ENCODE peak calls at places on chromosomes 16 and 17, in four cellular contexts. One of them, this sample, is unnamed.

GRCh38 chr17:57357392-57357784 is 101.1 kb downstream of the MSI2 start:
- DNase-seq in cardiac fibroblast: no peak
- DNase-seq in Peyer's patch: peak; percentile 31
- DNase-seq in IMR-90: no peak
- DNase-seq in this sample: no peak

GRCh38 chr16:85528528-85529387 is 84.4 kb upstream of the GSE1 start:
- DNase-seq in cardiac fibroblast: no peak
- DNase-seq in Peyer's patch: no peak
- DNase-seq in IMR-90: no peak
- DNase-seq in this sample: no peak

GRCh38 chr16:29779474-29779873 is 1.4 kb downstream of the ZG16 start:
- DNase-seq in cardiac fibroblast: peak; percentile 4
- DNase-seq in Peyer's patch: no peak
- DNase-seq in IMR-90: no peak
- DNase-seq in this sample: no peak

GRCh38 chr17:79114455-79115301 is 40.1 kb downstream of the ENGASE start:
- DNase-seq in cardiac fibroblast: peak; percentile 9
- DNase-seq in Peyer's patch: peak; percentile 77
- DNase-seq in IMR-90: no peak
- DNase-seq in this sample: no peak

GRCh38 chr17:74212913-74213791 is at the start of gene TTYH2:
- DNase-seq in cardiac fibroblast: peak; percentile 92
- DNase-seq in Peyer's patch: peak; percentile 89
- DNase-seq in IMR-90: peak; percentile 82
- DNase-seq in this sample: peak; percentile 84

GRCh38 chr16:51538707-51539604 is 387.9 kb upstream of the SALL1 start:
- DNase-seq in cardiac fibroblast: peak; percentile 76
- DNase-seq in Peyer's patch: no peak
- DNase-seq in IMR-90: peak; percentile 92
- DNase-seq in this sample: peak; percentile 94

GRCh38 chr16:62036807-62037135 is 533 bp upstream of the CDH8 start:
- DNase-seq in cardiac fibroblast: no peak
- DNase-seq in Peyer's patch: no peak
- DNase-seq in IMR-90: no peak
- DNase-seq in this sample: no peak

GRCh38 chr17:74435775-74436359 is 4.0 kb downstream of the GPRC5C start:
- DNase-seq in cardiac fibroblast: no peak
- DNase-seq in Peyer's patch: no peak
- DNase-seq in IMR-90: no peak
- DNase-seq in this sample: no peak

GRCh38 chr16:81313731-81314602 is 795 bp upstream of the GAN start:
- DNase-seq in cardiac fibroblast: peak; percentile 12
- DNase-seq in Peyer's patch: no peak
- DNase-seq in IMR-90: no peak
- DNase-seq in this sample: peak; percentile 15

GRCh38 chr17:77096570-77097214 is 44.1 kb upstream of the SEC14L1 start:
- DNase-seq in cardiac fibroblast: peak; percentile 81
- DNase-seq in Peyer's patch: no peak
- DNase-seq in IMR-90: peak; percentile 73
- DNase-seq in this sample: peak; percentile 66

GRCh38 chr16:88951989-88952388 is 25.0 kb downstream of the CBFA2T3 start:
- DNase-seq in cardiac fibroblast: no peak
- DNase-seq in Peyer's patch: no peak
- DNase-seq in IMR-90: no peak
- DNase-seq in this sample: no peak
- TF ChIP-seq CTCF in cardiac fibroblast: no peak
- TF ChIP-seq CTCF in Peyer's patch: no peak
- TF ChIP-seq CTCF in IMR-90: no peak
- TF ChIP-seq CTCF in this sample: no peak

DNA sequence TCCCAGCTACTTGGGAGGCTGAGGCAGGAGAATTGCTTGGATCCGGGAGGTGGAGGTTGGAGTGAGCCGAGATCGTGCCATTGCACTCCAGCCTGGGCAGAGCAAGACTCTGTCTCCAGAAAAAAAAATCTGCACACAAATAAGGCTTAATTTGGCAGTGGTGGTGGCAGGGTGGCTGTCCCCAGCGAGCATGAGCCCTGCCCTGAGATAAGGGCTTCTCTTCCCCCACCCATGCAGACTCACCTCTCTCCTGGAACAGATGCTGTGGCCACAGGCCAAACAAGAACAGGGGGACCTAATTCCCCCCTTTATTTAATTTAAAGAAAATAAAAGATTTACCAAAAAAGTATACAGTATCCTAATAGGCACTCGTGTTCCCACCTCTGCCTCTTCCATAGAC is 157.2 kb downstream of the RAB11FIP4 start:
- DNase-seq in cardiac fibroblast: no peak
- DNase-seq in Peyer's patch: no peak
- DNase-seq in IMR-90: no peak
- DNase-seq in this sample: no peak
- H3K4me3 ChIP-seq in cardiac fibroblast: peak overlapping the region; percentile 83
- H3K4me3 ChIP-seq in Peyer's patch: peak overlapping the region; percentile 77
- H3K4me3 ChIP-seq in IMR-90: peak overlapping the region; percentile 74
- H3K4me3 ChIP-seq in this sample: peak overlapping the region; percentile 78

GRCh38 chr16:89455692-89456091 is 34.7 kb downstream of the ANKRD11 start:
- DNase-seq in cardiac fibroblast: no peak
- DNase-seq in Peyer's patch: no peak
- DNase-seq in IMR-90: no peak
- DNase-seq in this sample: no peak

GRCh38 chr16:89452925-89453324 is 37.4 kb downstream of the ANKRD11 start:
- DNase-seq in cardiac fibroblast: no peak
- DNase-seq in Peyer's patch: no peak
- DNase-seq in IMR-90: no peak
- DNase-seq in this sample: no peak

GRCh38 chr16:89455178-89455577 is 35.2 kb downstream of the ANKRD11 start:
- DNase-seq in cardiac fibroblast: no peak
- DNase-seq in Peyer's patch: no peak
- DNase-seq in IMR-90: no peak
- DNase-seq in this sample: no peak

GRCh38 chr16:89452241-89452640 is 38.1 kb downstream of the ANKRD11 start:
- DNase-seq in cardiac fibroblast: no peak
- DNase-seq in Peyer's patch: no peak
- DNase-seq in IMR-90: no peak
- DNase-seq in this sample: no peak

GRCh38 chr16:89453662-89454321 is 36.6 kb downstream of the ANKRD11 start:
- DNase-seq in cardiac fibroblast: peak; percentile 51
- DNase-seq in Peyer's patch: no peak
- DNase-seq in IMR-90: no peak
- DNase-seq in this sample: no peak
- TF ChIP-seq CTCF in cardiac fibroblast: peak; percentile 38
- TF ChIP-seq CTCF in Peyer's patch: no peak
- TF ChIP-seq CTCF in IMR-90: peak; percentile 22
- TF ChIP-seq CTCF in this sample: no peak

GRCh38 chr17:43745541-43745940 is 13.1 kb downstream of the SOST start:
- DNase-seq in cardiac fibroblast: no peak
- DNase-seq in Peyer's patch: no peak
- DNase-seq in IMR-90: no peak
- DNase-seq in this sample: no peak
- H3K4me3 ChIP-seq in cardiac fibroblast: no peak overlapping the region
- H3K4me3 ChIP-seq in Peyer's patch: no peak overlapping the region
- H3K4me3 ChIP-seq in IMR-90: no peak overlapping the region
- H3K4me3 ChIP-seq in this sample: no peak overlapping the region